ENCODE peak calls at places on chromosomes 12 and 14, in six cellular contexts. One of them, this sample, is unnamed.

GRCh38 chr12:64229240-64229639 is 7.1 kb upstream of the KICS2 start:
- DNase-seq in neural progenitor cell: peak; percentile 26
- DNase-seq in mammary epithelial cell: no peak
- DNase-seq in activated CD4-positive, alpha-beta T cell treated with anti-CD3 and anti-CD28 coated beads, Interleukin-2, amount 10 ng/mL, durations not matched to agents 7 days and 5 days: no peak
- DNase-seq in astrocyte of the cerebellum: no peak
- DNase-seq in endothelial cell: no peak
- DNase-seq in this sample: no peak

GRCh38 chr14:89324501-89325298 is 92.3 kb downstream of the FOXN3 start:
- DNase-seq in neural progenitor cell: no peak
- DNase-seq in mammary epithelial cell: no peak
- DNase-seq in activated CD4-positive, alpha-beta T cell treated with anti-CD3 and anti-CD28 coated beads, Interleukin-2, amount 10 ng/mL, durations not matched to agents 7 days and 5 days: no peak
- DNase-seq in astrocyte of the cerebellum: no peak
- DNase-seq in endothelial cell: no peak
- DNase-seq in this sample: no peak

GRCh38 chr14:99508896-99509629 is 27.9 kb downstream of the CCNK start:
- DNase-seq in neural progenitor cell: peak; percentile 21
- DNase-seq in mammary epithelial cell: peak; percentile 17
- DNase-seq in activated CD4-positive, alpha-beta T cell treated with anti-CD3 and anti-CD28 coated beads, Interleukin-2, amount 10 ng/mL, durations not matched to agents 7 days and 5 days: no peak
- DNase-seq in astrocyte of the cerebellum: no peak
- DNase-seq in endothelial cell: no peak
- DNase-seq in this sample: no peak

GRCh38 chr14:90851327-90852036 is 35.3 kb upstream of the TTC7B start:
- DNase-seq in neural progenitor cell: no peak
- DNase-seq in mammary epithelial cell: no peak
- DNase-seq in activated CD4-positive, alpha-beta T cell treated with anti-CD3 and anti-CD28 coated beads, Interleukin-2, amount 10 ng/mL, durations not matched to agents 7 days and 5 days: no peak
- DNase-seq in astrocyte of the cerebellum: no peak
- DNase-seq in endothelial cell: no peak
- DNase-seq in this sample: no peak

GRCh38 chr12:96108321-96108720 is 72.9 kb upstream of the LTA4H start:
- DNase-seq in neural progenitor cell: no peak
- DNase-seq in mammary epithelial cell: no peak
- DNase-seq in activated CD4-positive, alpha-beta T cell treated with anti-CD3 and anti-CD28 coated beads, Interleukin-2, amount 10 ng/mL, durations not matched to agents 7 days and 5 days: peak; percentile 53
- DNase-seq in astrocyte of the cerebellum: no peak
- DNase-seq in endothelial cell: peak; percentile 62
- DNase-seq in this sample: no peak

GRCh38 chr14:101026341-101026740 is 122.8 kb upstream of the RTL1 start:
- DNase-seq in neural progenitor cell: no peak
- DNase-seq in mammary epithelial cell: no peak
- DNase-seq in activated CD4-positive, alpha-beta T cell treated with anti-CD3 and anti-CD28 coated beads, Interleukin-2, amount 10 ng/mL, durations not matched to agents 7 days and 5 days: no peak
- DNase-seq in astrocyte of the cerebellum: no peak
- DNase-seq in endothelial cell: no peak
- DNase-seq in this sample: no peak

GRCh38 chr14:67276131-67276530 is 34.9 kb downstream of the PALS1 start:
- DNase-seq in neural progenitor cell: no peak
- DNase-seq in mammary epithelial cell: no peak
- DNase-seq in activated CD4-positive, alpha-beta T cell treated with anti-CD3 and anti-CD28 coated beads, Interleukin-2, amount 10 ng/mL, durations not matched to agents 7 days and 5 days: no peak
- DNase-seq in astrocyte of the cerebellum: no peak
- DNase-seq in endothelial cell: no peak
- DNase-seq in this sample: no peak

GRCh38 chr14:82755923-82756322 is 1222.3 kb upstream of the SEL1L start:
- DNase-seq in neural progenitor cell: no peak
- DNase-seq in mammary epithelial cell: no peak
- DNase-seq in activated CD4-positive, alpha-beta T cell treated with anti-CD3 and anti-CD28 coated beads, Interleukin-2, amount 10 ng/mL, durations not matched to agents 7 days and 5 days: no peak
- DNase-seq in astrocyte of the cerebellum: no peak
- DNase-seq in endothelial cell: no peak
- DNase-seq in this sample: no peak

GRCh38 chr14:104827173-104828055 is 26.5 kb downstream of the ZBTB42 start:
- DNase-seq in neural progenitor cell: peak; percentile 90
- DNase-seq in mammary epithelial cell: peak; percentile 20
- DNase-seq in activated CD4-positive, alpha-beta T cell treated with anti-CD3 and anti-CD28 coated beads, Interleukin-2, amount 10 ng/mL, durations not matched to agents 7 days and 5 days: peak; percentile 59
- DNase-seq in astrocyte of the cerebellum: no peak
- DNase-seq in endothelial cell: peak; percentile 77
- DNase-seq in this sample: peak; percentile 84

GRCh38 chr12:18703326-18703725 is 34.5 kb downstream of the PLCZ1 start:
- DNase-seq in neural progenitor cell: no peak
- DNase-seq in mammary epithelial cell: no peak
- DNase-seq in activated CD4-positive, alpha-beta T cell treated with anti-CD3 and anti-CD28 coated beads, Interleukin-2, amount 10 ng/mL, durations not matched to agents 7 days and 5 days: no peak
- DNase-seq in astrocyte of the cerebellum: no peak
- DNase-seq in endothelial cell: no peak
- DNase-seq in this sample: no peak

GRCh38 chr12:109820921-109821381 is 12.2 kb downstream of the TRPV4 start:
- DNase-seq in neural progenitor cell: no peak
- DNase-seq in mammary epithelial cell: peak; percentile 91
- DNase-seq in activated CD4-positive, alpha-beta T cell treated with anti-CD3 and anti-CD28 coated beads, Interleukin-2, amount 10 ng/mL, durations not matched to agents 7 days and 5 days: no peak
- DNase-seq in astrocyte of the cerebellum: no peak
- DNase-seq in endothelial cell: no peak
- DNase-seq in this sample: no peak

GRCh38 chr12:3820122-3820521 is 53.1 kb downstream of the PARP11 start:
- DNase-seq in neural progenitor cell: no peak
- DNase-seq in mammary epithelial cell: peak; percentile 36
- DNase-seq in activated CD4-positive, alpha-beta T cell treated with anti-CD3 and anti-CD28 coated beads, Interleukin-2, amount 10 ng/mL, durations not matched to agents 7 days and 5 days: no peak
- DNase-seq in astrocyte of the cerebellum: no peak
- DNase-seq in endothelial cell: no peak
- DNase-seq in this sample: no peak

GRCh38 chr14:51298895-51299294 is 58.8 kb downstream of the TMX1 start:
- DNase-seq in neural progenitor cell: no peak
- DNase-seq in mammary epithelial cell: no peak
- DNase-seq in activated CD4-positive, alpha-beta T cell treated with anti-CD3 and anti-CD28 coated beads, Interleukin-2, amount 10 ng/mL, durations not matched to agents 7 days and 5 days: peak; percentile 20
- DNase-seq in astrocyte of the cerebellum: no peak
- DNase-seq in endothelial cell: no peak
- DNase-seq in this sample: no peak

GRCh38 chr14:33617154-33617553 is 333.7 kb downstream of the EGLN3 start:
- DNase-seq in neural progenitor cell: no peak
- DNase-seq in mammary epithelial cell: peak; percentile 82
- DNase-seq in activated CD4-positive, alpha-beta T cell treated with anti-CD3 and anti-CD28 coated beads, Interleukin-2, amount 10 ng/mL, durations not matched to agents 7 days and 5 days: no peak
- DNase-seq in astrocyte of the cerebellum: peak; percentile 89
- DNase-seq in endothelial cell: no peak
- DNase-seq in this sample: no peak

GRCh38 chr14:30443368-30444007 is 115.5 kb upstream of the G2E3 start:
- DNase-seq in neural progenitor cell: peak; percentile 69
- DNase-seq in mammary epithelial cell: peak; percentile 12
- DNase-seq in activated CD4-positive, alpha-beta T cell treated with anti-CD3 and anti-CD28 coated beads, Interleukin-2, amount 10 ng/mL, durations not matched to agents 7 days and 5 days: no peak
- DNase-seq in astrocyte of the cerebellum: peak; percentile 48
- DNase-seq in endothelial cell: no peak
- DNase-seq in this sample: peak; percentile 78

GRCh38 chr12:4440187-4440941 is 5.3 kb downstream of the FGF6 start:
- DNase-seq in neural progenitor cell: peak; percentile 48
- DNase-seq in mammary epithelial cell: no peak
- DNase-seq in activated CD4-positive, alpha-beta T cell treated with anti-CD3 and anti-CD28 coated beads, Interleukin-2, amount 10 ng/mL, durations not matched to agents 7 days and 5 days: no peak
- DNase-seq in astrocyte of the cerebellum: no peak
- DNase-seq in endothelial cell: no peak
- DNase-seq in this sample: no peak

GRCh38 chr12:54147186-54147585 is 41.6 kb downstream of the SMUG1 start:
- DNase-seq in neural progenitor cell: no peak
- DNase-seq in mammary epithelial cell: no peak
- DNase-seq in activated CD4-positive, alpha-beta T cell treated with anti-CD3 and anti-CD28 coated beads, Interleukin-2, amount 10 ng/mL, durations not matched to agents 7 days and 5 days: no peak
- DNase-seq in astrocyte of the cerebellum: no peak
- DNase-seq in endothelial cell: no peak
- DNase-seq in this sample: peak; percentile 45

This sample was measured in Karpas-422.